ENCODE peak calls at places on chromosomes 12 and 14, in four cellular contexts. E, Z, R and O are unnamed samples.

GRCh38 chr12:16756833-16757552 is 151.0 kb upstream of the LMO3 start:
- DNase-seq in E (no peak), Z (no peak), R (no peak), O (no peak)

GRCh38 chr14:83173687-83174086 is 1640.0 kb upstream of the SEL1L start:
- DNase-seq in E (no peak), Z (no peak), R (no peak), O (no peak)

GRCh38 chr12:28202374-28203130 is 12.3 kb downstream of the CCDC91 start:
- DNase-seq in E (peak; percentile 76), Z (no peak), R (peak; percentile 77), O (no peak)

GRCh38 chr12:5244513-5244972 is 187.4 kb upstream of the NTF3 start:
- DNase-seq in E (no peak), Z (no peak), R (no peak), O (peak; percentile 3)

GRCh38 chr12:128459067-128459466 is 192.1 kb downstream of the TMEM132C start:
- DNase-seq in E (no peak), Z (no peak), R (no peak), O (no peak)

GRCh38 chr14:35331605-35332516 is 39.7 kb downstream of the PSMA6 start:
- DNase-seq in E (peak; percentile 84), Z (peak; percentile 60), R (peak; percentile 62), O (peak; percentile 83)

GRCh38 chr12:122523280-122523679 is 3.5 kb downstream of the RSRC2 start:
- DNase-seq in E (no peak), Z (no peak), R (no peak), O (peak; percentile 18)

GRCh38 chr14:74980398-74980745 is 22.3 kb upstream of the EIF2B2 start:
- DNase-seq in E (no peak), Z (no peak), R (no peak), O (no peak)

GRCh38 chr12:122730215-122731014 is at the start of gene HCAR1:
- DNase-seq in E (no peak), Z (no peak), R (no peak), O (peak; percentile 61)

GRCh38 chr14:36105401-36105800 is 71.1 kb downstream of the PTCSC3 start:
- DNase-seq in E (no peak), Z (no peak), R (no peak), O (peak; percentile 80)

GRCh38 chr12:70955415-70955814 is 34.9 kb upstream of the PTPRR start:
- DNase-seq in E (no peak), Z (no peak), R (no peak), O (no peak)

GRCh38 chr12:30286345-30286926 is 409.2 kb downstream of the IPO8 start:
- DNase-seq in E (no peak), Z (no peak), R (no peak), O (no peak)
- TF ChIP-seq CTCF in E (no peak), Z (no peak), R (no peak), O (no peak)

DNA sequence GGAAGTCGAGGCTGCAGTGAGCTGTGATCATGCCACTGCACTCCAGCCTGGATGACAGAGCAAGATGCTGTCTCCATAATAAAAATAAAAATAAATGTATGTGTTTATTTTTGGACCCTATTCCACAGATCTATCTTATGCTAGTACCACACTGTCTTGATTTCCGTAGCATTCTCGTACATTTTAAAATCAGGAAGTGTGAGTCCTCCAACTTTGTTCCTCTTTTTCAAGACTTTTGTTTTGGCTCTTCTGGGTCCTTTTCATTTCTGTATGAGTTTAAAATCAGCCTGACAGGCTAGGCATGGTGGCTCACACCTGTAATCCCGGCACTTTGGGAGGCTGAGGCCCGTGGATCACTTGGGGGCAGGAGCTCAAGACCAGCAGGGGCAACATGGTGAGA is 25.8 kb downstream of the DAO start:
- DNase-seq in E (no peak), Z (no peak), R (no peak), O (no peak)
- H3K4me1 ChIP-seq in E (no peaks in the 10 kb centered on the region), Z (no peaks in the 10 kb centered on the region), R (no peaks in the 10 kb centered on the region), O (no peaks in the 10 kb centered on the region)

GRCh38 chr12:93786669-93787397 is 109.7 kb downstream of the CRADD start:
- DNase-seq in E (no peak), Z (no peak), R (no peak), O (no peak)

GRCh38 chr12:93782854-93783253 is 105.7 kb downstream of the CRADD start:
- DNase-seq in E (no peak), Z (no peak), R (no peak), O (no peak)

GRCh38 chr12:93784339-93785086 is 107.3 kb downstream of the CRADD start:
- DNase-seq in E (peak; percentile 71), Z (peak; percentile 33), R (peak; percentile 11), O (peak; percentile 67)

GRCh38 chr12:93785262-93786010 is 108.3 kb downstream of the CRADD start:
- DNase-seq in E (peak; percentile 66), Z (peak; percentile 65), R (peak; percentile 10), O (peak; percentile 56)

GRCh38 chr12:93783827-93784226 is 106.7 kb downstream of the CRADD start:
- DNase-seq in E (no peak), Z (no peak), R (no peak), O (no peak)
- H3K4me3 ChIP-seq in E (no peak overlapping the region), Z (no peak overlapping the region), R (no peak overlapping the region), O (no peak overlapping the region)

GRCh38 chr14:90815817-90816662 is at the start of gene TTC7B:
- DNase-seq in E (peak; percentile 30), Z (peak; percentile 49), R (peak; percentile 29), O (peak; percentile 34)
- TF ChIP-seq CTCF in E (peak; percentile 24), Z (no peak), R (no peak), O (peak; percentile 26)

DNA sequence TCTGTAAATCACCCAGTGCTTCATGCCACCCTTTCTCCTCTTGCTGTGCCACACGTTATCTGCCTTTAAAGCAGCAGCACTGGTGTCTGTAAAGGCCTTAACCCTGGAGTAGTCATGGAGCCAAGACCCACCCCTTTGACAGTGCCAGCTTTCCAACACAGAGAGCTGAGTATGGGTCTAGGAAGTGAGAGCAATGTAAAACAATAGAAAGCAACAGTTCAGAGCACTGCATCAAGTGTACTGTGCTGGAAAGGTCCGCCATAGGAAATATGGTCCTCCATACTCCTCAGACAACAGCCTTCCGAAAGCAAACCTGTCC is 139.5 kb downstream of the DAD1 start:
- DNase-seq in E (no peak), Z (no peak), R (no peak), O (no peak)
- H3K4me1 ChIP-seq in E (no peaks in the 10 kb centered on the region), Z (no peaks in the 10 kb centered on the region), R (no peaks in the 10 kb centered on the region), O (no peaks in the 10 kb centered on the region)

DNA sequence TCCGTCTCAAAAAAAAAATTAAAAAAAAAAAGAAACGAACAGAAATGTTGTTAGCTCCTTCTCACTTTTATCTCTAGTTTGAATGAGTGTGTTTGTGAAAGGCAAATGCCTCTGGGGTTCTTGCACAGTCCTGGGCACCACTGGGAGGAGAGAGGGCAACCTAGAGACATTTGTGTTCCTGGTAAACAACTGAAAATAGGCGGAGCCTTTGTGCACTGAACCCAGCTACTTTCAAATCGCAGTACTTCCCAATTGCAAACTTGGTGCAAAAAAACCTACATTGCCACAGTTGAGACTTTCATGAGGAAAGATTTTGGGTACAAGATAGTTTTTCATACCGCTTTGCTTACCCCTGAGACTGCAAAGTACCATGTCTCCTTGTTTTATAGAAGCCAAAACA is 430.0 kb downstream of the ZFP36L1 start:
- DNase-seq in E (no peak), Z (no peak), R (no peak), O (no peak)
- H3K4me3 ChIP-seq in E (no peak overlapping the region), Z (no peak overlapping the region), R (no peak overlapping the region), O (no peak overlapping the region)

DNA sequence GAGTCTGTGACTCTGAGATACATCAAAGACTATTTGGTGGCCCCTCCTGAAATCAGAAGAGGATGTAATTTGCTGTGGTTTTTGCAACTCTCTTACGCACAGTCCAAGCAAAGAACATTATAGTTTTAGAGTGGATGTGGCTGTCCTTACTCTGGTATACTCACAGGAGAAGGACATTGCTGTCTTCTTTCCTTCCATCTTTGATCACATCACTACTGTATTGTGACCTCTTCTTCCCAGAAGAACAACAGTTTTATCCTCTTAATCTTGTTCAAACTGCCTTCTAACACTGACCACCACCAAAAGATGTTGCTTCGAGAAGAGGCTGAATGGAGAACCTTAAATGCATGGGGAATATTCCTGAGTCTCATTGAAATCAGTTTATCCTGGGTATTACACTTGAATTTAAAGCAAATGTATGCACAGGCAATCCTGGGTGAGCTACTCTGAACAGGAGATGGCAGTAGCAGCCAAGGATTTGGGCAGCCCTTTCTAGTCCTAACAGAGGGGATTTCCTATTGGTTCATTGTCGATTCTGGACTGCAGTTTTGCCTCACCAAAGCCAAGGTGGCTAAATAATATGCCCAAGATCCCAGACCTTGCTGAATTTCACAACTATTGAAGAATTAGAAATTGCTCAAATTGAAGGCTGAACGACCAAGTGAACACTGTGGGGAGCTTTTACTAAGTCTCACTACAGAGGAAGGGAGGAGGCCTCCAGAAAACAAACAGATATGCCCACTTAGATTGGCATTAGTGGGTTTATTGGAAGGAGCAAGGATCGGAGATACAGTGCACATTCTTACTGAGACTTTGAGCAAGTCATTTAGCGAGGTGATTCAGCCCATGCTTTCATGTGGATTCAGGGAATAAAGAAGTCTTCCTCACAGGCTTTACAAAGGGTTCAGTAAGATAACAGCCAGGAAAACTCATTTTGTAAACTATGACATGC is 282.8 kb downstream of the PAWR start:
- DNase-seq in E (peak; percentile 61), Z (peak; percentile 65), R (peak; percentile 17), O (peak; percentile 69)
- TF ChIP-seq CTCF in E (peak; percentile 33), Z (peak; percentile 22), R (peak; percentile 43), O (peak; percentile 70)

GRCh38 chr12:124916370-124917134 is 2.1 kb upstream of the UBC start:
- DNase-seq in E (peak; percentile 88), Z (peak; percentile 67), R (peak; percentile 68), O (peak; percentile 83)

GRCh38 chr12:124917135-124917840 is 2.8 kb upstream of the UBC start:
- DNase-seq in E (peak; percentile 99), Z (peak; percentile 96), R (peak; percentile 98), O (peak; percentile 98)

GRCh38 chr12:124914392-124915248 is at the start of gene UBC:
- DNase-seq in E (peak; percentile 93), Z (peak; percentile 94), R (peak; percentile 85), O (peak; percentile 87)

GRCh38 chr12:124913474-124914391 is 717 bp downstream of the UBC start:
- DNase-seq in E (peak; percentile 96), Z (peak; percentile 79), R (peak; percentile 91), O (peak; percentile 93)

GRCh38 chr12:124915249-124916236 is 1.1 kb upstream of the UBC start:
- DNase-seq in E (peak; percentile 48), Z (peak; percentile 54), R (no peak), O (peak; percentile 48)
- H3K4me1 ChIP-seq in E (peaks cover 45% of the 10 kb centered on the region), Z (peaks cover 5% of the 10 kb centered on the region), R (peaks cover 35% of the 10 kb centered on the region), O (peaks cover 38% of the 10 kb centered on the region)

GRCh38 chr12:101729842-101730241 is 9.4 kb downstream of the SYCP3 start:
- DNase-seq in E (no peak), Z (no peak), R (no peak), O (no peak)

GRCh38 chr12:101732318-101732717 is 6.9 kb downstream of the SYCP3 start:
- DNase-seq in E (no peak), Z (no peak), R (no peak), O (no peak)

DNA sequence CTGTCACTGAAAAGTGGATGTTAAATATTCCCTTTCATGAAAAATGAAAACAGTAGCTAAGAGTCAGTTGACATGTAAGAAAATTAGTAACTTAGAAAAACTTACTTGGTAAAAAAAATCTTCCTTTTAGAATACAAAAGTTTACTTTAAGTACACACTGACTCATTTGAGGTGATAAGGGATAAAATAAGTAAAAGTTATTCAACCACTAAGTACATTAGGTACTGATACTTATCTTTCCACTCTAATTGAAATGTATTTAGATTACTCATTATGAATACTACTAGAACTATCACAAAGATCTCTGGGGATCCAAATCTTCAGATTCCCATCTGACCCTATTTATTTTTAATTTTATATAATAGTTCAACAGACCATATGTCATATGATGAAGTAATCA is 12.2 kb downstream of the SYCP3 start:
- DNase-seq in E (no peak), Z (no peak), R (no peak), O (no peak)
- H3K4me3 ChIP-seq in E (no peak overlapping the region), Z (no peak overlapping the region), R (no peak overlapping the region), O (no peak overlapping the region)